ENCODE peak calls at places on chromosomes 2 and 18, in four cellular contexts. N is H1, L is WTC11, H is K562. T is an unnamed sample.

GRCh38 chr18:37253424-37254255 is 312.0 kb downstream of the CELF4 start:
- DNase-seq in N (no peak), L (peak), H (peak), T (no peak)

GRCh38 chr2:185921048-185921756 is 182.6 kb downstream of the FSIP2 start:
- DNase-seq in N (no peak), L (no peak), H (no peak), T (no peak)

GRCh38 chr2:9770308-9771100 is 72.8 kb upstream of the TAF1B start:
- DNase-seq in N (peak), L (peak), H (peak), T (peak)

GRCh38 chr2:231187736-231188505 is 10.5 kb upstream of the ARMC9 start:
- DNase-seq in N (no peak), L (no peak), H (no peak), T (peak)

GRCh38 chr18:26637983-26638382 is 89.6 kb upstream of the KCTD1 start:
- DNase-seq in N (no peak), L (no peak), H (no peak), T (no peak)

GRCh38 chr18:36066001-36066400 is 1.4 kb downstream of the RPRD1A start:
- DNase-seq in N (no peak), L (no peak), H (peak), T (no peak)

GRCh38 chr18:78196280-78196679 is 783.3 kb upstream of the SALL3 start:
- DNase-seq in N (no peak), L (no peak), H (no peak), T (no peak)

GRCh38 chr2:66440692-66441091 is 5.8 kb downstream of the MEIS1 start:
- DNase-seq in N (no peak), L (no peak), H (no peak), T (no peak)

GRCh38 chr2:171522804-171523338 is 597 bp downstream of the CYBRD1 start:
- DNase-seq in N (no peak), L (peak), H (peak), T (no peak)

GRCh38 chr2:109126501-109126860 is 2.5 kb upstream of the SH3RF3 start:
- DNase-seq in N (no peak), L (no peak), H (no peak), T (no peak)

GRCh38 chr18:36769172-36769571 is 59.6 kb downstream of the TPGS2 start:
- DNase-seq in N (no peak), L (no peak), H (no peak), T (no peak)

GRCh38 chr2:233800231-233800630 is 22.1 kb downstream of the MROH2A start:
- DNase-seq in N (no peak), L (no peak), H (no peak), T (no peak)

GRCh38 chr2:179410552-179411356 is 146.1 kb upstream of the SESTD1 start:
- DNase-seq in N (no peak), L (peak), H (peak), T (peak)

GRCh38 chr2:37324786-37325624 is at the start of gene PRKD3:
- DNase-seq in N (no peak), L (no peak), H (peak), T (peak)

GRCh38 chr2:102082591-102083586 is 59.7 kb upstream of the IL1R1 start:
- DNase-seq in N (no peak), L (no peak), H (peak), T (peak)

GRCh38 chr2:233049194-233049761 is 10.9 kb upstream of the INPP5D start:
- DNase-seq in N (no peak), L (no peak), H (no peak), T (no peak)

GRCh38 chr18:48886520-48887293 is 64.1 kb downstream of the SMAD7 start:
- DNase-seq in N (no peak), L (no peak), H (no peak), T (no peak)
- TF ChIP-seq CREB1 in N (no peak), L (no peak), H (no peak), T (no peak)

GRCh38 chr2:65033178-65033577 is 23.0 kb upstream of the CEP68 start:
- DNase-seq in N (no peak), L (no peak), H (peak), T (peak)
- TF ChIP-seq CREB1 in N (no peak), L (no peak), H (no peak), T (no peak)

GRCh38 chr2:151438506-151438905 is 28.8 kb downstream of the RIF1 start:
- DNase-seq in N (no peak), L (no peak), H (no peak), T (no peak)
- TF ChIP-seq CREB1 in N (no peak), L (no peak), H (no peak), T (no peak)

GRCh38 chr2:136361521-136361920 is 243.6 kb upstream of the CXCR4 start:
- DNase-seq in N (no peak), L (no peak), H (no peak), T (no peak)

GRCh38 chr2:136359121-136359965 is 241.4 kb upstream of the CXCR4 start:
- DNase-seq in N (no peak), L (no peak), H (no peak), T (no peak)

GRCh38 chr2:136362676-136363390 is 244.9 kb upstream of the CXCR4 start:
- DNase-seq in N (no peak), L (no peak), H (no peak), T (no peak)

GRCh38 chr2:136358576-136358975 is 240.6 kb upstream of the CXCR4 start:
- DNase-seq in N (no peak), L (no peak), H (no peak), T (no peak)

GRCh38 chr2:136360790-136361189 is 242.8 kb upstream of the CXCR4 start:
- DNase-seq in N (no peak), L (no peak), H (no peak), T (no peak)
- TF ChIP-seq CREB1 in N (no peak), L (no peak), H (no peak), T (no peak)

GRCh38 chr2:62382122-62382521 is 123.9 kb downstream of the TMEM17 start:
- DNase-seq in N (no peak), L (no peak), H (no peak), T (no peak)

GRCh38 chr2:62381672-62382071 is 124.3 kb downstream of the TMEM17 start:
- DNase-seq in N (no peak), L (no peak), H (no peak), T (no peak)

GRCh38 chr2:62382757-62383156 is 123.2 kb downstream of the TMEM17 start:
- DNase-seq in N (no peak), L (no peak), H (no peak), T (no peak)

GRCh38 chr2:62379576-62379975 is 126.4 kb downstream of the TMEM17 start:
- DNase-seq in N (no peak), L (no peak), H (no peak), T (no peak)

DNA sequence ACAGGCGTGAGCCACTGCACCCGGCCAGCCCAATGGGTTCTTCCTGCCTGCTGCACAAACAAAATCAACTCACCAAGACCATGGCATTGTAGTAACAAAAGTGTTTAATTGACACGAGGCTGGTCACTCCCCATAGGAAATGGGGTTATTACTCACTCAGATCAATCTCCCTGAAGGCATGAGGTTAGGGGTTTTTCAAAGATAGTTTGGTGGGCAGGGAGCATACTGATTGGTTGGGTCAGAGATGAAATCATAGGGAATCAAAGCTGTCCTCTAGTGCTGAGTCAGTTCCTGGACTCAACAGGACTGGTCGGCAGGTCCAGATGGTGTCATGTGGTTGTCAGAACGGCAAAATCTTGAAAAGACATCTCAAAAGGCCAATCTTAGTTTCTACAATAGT is 122.2 kb downstream of the TMEM17 start:
- DNase-seq in N (no peak), L (no peak), H (no peak), T (no peak)
- TF ChIP-seq CREB1 in N (no peak), L (no peak), H (no peak), T (no peak)

GRCh38 chr2:216144857-216145256 is 35.7 kb downstream of the XRCC5 start:
- DNase-seq in N (no peak), L (no peak), H (no peak), T (no peak)

GRCh38 chr2:216134958-216135541 is 25.9 kb downstream of the XRCC5 start:
- DNase-seq in N (no peak), L (no peak), H (no peak), T (no peak)

GRCh38 chr2:216144372-216144771 is 35.2 kb downstream of the XRCC5 start:
- DNase-seq in N (no peak), L (no peak), H (no peak), T (no peak)

GRCh38 chr2:216142540-216142939 is 33.4 kb downstream of the XRCC5 start:
- DNase-seq in N (no peak), L (no peak), H (no peak), T (no peak)

GRCh38 chr2:216139884-216140283 is 30.7 kb downstream of the XRCC5 start:
- DNase-seq in N (no peak), L (peak), H (peak), T (peak)
- TF ChIP-seq CREB1 in N (no peak), L (no peak), H (no peak), T (no peak)

GRCh38 chr18:73615506-73615905 is 532.1 kb downstream of the FBXO15 start:
- DNase-seq in N (no peak), L (no peak), H (no peak), T (no peak)

GRCh38 chr18:73613706-73614340 is 533.8 kb downstream of the FBXO15 start:
- DNase-seq in N (no peak), L (no peak), H (no peak), T (no peak)

GRCh38 chr18:73617981-73618380 is 529.7 kb downstream of the FBXO15 start:
- DNase-seq in N (no peak), L (no peak), H (no peak), T (no peak)

DNA sequence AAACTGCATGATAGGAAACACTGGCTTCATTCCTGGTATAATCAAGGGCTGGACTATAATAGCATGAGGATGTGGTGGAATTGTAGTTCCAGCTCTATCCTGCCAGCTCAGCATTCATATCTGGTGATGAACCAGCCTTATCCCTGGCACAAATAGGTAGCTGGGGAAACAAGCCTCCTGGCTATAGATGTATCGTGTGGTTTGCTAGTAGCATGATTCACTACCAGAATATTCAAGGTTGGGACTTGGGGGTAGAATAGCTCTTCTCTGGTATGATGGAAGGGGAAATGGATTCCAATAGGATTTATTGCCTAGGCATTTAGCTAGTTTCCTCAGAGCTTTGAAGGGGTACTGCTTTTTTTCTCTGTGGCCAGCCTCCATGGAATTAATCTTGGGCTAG is 532.8 kb downstream of the FBXO15 start:
- DNase-seq in N (no peak), L (no peak), H (no peak), T (no peak)
- TF ChIP-seq CREB1 in N (no peak), L (no peak), H (no peak), T (no peak)

GRCh38 chr18:65288908-65289307 is 461.9 kb upstream of the CDH7 start:
- DNase-seq in N (no peak), L (no peak), H (no peak), T (no peak)

GRCh38 chr18:65287642-65288041 is 463.2 kb upstream of the CDH7 start:
- DNase-seq in N (no peak), L (no peak), H (no peak), T (no peak)
- TF ChIP-seq CREB1 in N (no peak), L (no peak), H (no peak), T (no peak)

DNA sequence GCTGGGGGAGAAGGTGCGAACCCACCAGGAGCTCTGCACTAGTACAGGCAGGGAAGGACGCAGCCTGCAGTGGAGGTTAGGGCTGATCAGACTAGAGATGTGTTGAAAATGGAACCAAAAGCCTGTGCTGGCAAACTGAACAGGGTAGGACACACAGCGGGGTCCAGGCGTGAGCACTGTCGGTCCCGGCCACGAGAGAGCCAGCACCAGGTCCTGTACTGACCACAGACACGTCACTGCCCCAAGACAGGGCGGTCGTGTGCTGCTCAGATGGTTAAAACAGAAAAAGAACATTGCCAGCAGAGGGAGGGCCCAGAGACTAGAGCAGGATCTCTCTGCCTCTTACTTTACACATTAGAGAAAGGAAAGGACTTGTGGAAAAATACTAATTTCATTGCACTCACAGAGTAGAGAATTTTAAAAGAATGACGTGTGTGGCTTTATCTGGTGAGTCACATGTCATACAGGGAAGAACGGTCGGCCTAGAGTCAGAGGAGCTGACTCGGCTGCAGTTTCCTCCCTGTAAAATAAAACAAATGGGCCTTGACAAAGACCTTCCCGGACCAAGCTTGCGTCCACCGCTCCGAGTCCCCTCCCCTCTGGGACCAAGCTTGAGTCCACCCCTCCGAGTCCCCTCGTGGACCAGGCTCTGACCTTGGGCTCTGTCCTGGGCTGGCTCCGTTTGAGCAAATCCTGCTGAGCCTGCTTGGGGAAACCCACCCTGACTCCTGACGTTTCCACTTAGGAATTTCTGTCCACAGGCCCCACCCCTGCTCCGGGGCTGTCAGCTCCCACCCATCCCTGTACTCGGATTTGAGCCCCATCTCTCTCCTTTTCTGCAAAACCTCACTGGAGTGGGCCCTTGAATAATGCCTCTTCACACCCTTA is 16.7 kb upstream of the ADI1 start:
- DNase-seq in N (no peak), L (no peak), H (peak), T (peak)
- TF ChIP-seq CREB1 in N (no peak), L (no peak), H (peak), T (peak)

GRCh38 chr2:88857951-88858406 is 166.5 kb downstream of the RPIA start:
- DNase-seq in N (no peak), L (peak), H (peak), T (no peak)
- TF ChIP-seq CREB1 in N (no peak), L (no peak), H (no peak), T (no peak)